ENCODE peak calls at places on chromosomes 5 and 9, in four cellular contexts. A is A549, N is GM12878, Z is K562. D is an unnamed sample.

GRCh38 chr9:95570150-95570549 is 53.4 kb upstream of the PTCH1 start:
- DNase-seq in A (no peak), N (no peak), Z (no peak), D (peak; percentile 23)

GRCh38 chr9:127142931-127143464 is 20.6 kb upstream of the ANGPTL2 start:
- DNase-seq in Z (no peak), A (no peak), N (no peak), D (no peak)

GRCh38 chr9:116479145-116479544 is 208.0 kb upstream of the TRIM32 start:
- DNase-seq in Z (no peak), N (no peak), A (no peak), D (peak; percentile 44)

GRCh38 chr9:83059417-83059816 is 3.5 kb downstream of the RASEF start:
- DNase-seq in A (no peak), N (no peak), Z (no peak), D (no peak)

GRCh38 chr5:145811834-145812625 is 23.1 kb downstream of the PRELID2 start:
- DNase-seq in A (peak; percentile 54), N (no peak), Z (no peak), D (peak; percentile 48)

GRCh38 chr9:77598510-77598909 is 49.6 kb downstream of the GNA14 start:
- DNase-seq in A (no peak), Z (no peak), N (no peak), D (peak; percentile 37)

GRCh38 chr5:173679909-173680626 is 63.6 kb upstream of the BOD1 start:
- DNase-seq in Z (no peak), N (peak; percentile 47), A (no peak), D (no peak)

GRCh38 chr5:14071433-14071832 is 71.7 kb upstream of the TRIO start:
- DNase-seq in N (no peak), A (no peak), Z (no peak), D (peak; percentile 67)

GRCh38 chr5:9456435-9457042 is 89.3 kb downstream of the SEMA5A start:
- DNase-seq in Z (no peak), N (no peak), A (no peak), D (peak; percentile 97)

GRCh38 chr9:105535920-105536668 is 21.8 kb upstream of the FKTN start:
- DNase-seq in A (no peak), Z (no peak), N (no peak), D (no peak)

GRCh38 chr5:56827923-56828322 is 12.6 kb downstream of the MAP3K1 start:
- DNase-seq in A (no peak), N (no peak), Z (no peak), D (no peak)

GRCh38 chr9:130304141-130304540 is 38.6 kb downstream of the HMCN2 start:
- DNase-seq in N (no peak), Z (no peak), A (no peak), D (no peak)

GRCh38 chr5:82540301-82540700 is 262.1 kb upstream of the RPS23 start:
- DNase-seq in Z (no peak), N (no peak), A (no peak), D (no peak)

GRCh38 chr9:112493738-112494137 is 7.1 kb downstream of the KIAA1958 start:
- DNase-seq in Z (no peak), N (no peak), A (no peak), D (no peak)

GRCh38 chr5:168041583-168041982 is 249.9 kb upstream of the WWC1 start:
- DNase-seq in N (no peak), A (no peak), Z (no peak), D (no peak)

GRCh38 chr9:8235489-8235888 is 435.9 kb upstream of the DMAC1 start:
- DNase-seq in A (no peak), N (no peak), Z (no peak), D (no peak)

GRCh38 chr5:71883745-71884103 is 164.6 kb downstream of the CARTPT start:
- DNase-seq in Z (no peak), N (no peak), A (no peak), D (no peak)

GRCh38 chr5:34511915-34512314 is 144.2 kb upstream of the RAI14 start:
- DNase-seq in A (no peak), N (no peak), Z (no peak), D (no peak)

GRCh38 chr5:57884346-57885102 is 401.9 kb upstream of the ACTBL2 start:
- DNase-seq in A (no peak), Z (no peak), N (no peak), D (no peak)

GRCh38 chr9:130104413-130105193 is 50.9 kb downstream of the GPR107 start:
- DNase-seq in N (no peak), Z (no peak), A (no peak), D (no peak)

GRCh38 chr5:109218767-109219166 is 191.0 kb downstream of the PJA2 start:
- DNase-seq in Z (no peak), N (no peak), A (no peak), D (no peak)

GRCh38 chr9:101094686-101095085 is 66.2 kb downstream of the PLPPR1 start:
- DNase-seq in N (no peak), A (no peak), Z (no peak), D (no peak)

GRCh38 chr9:129322022-129322621 is 144.1 kb upstream of the IER5L start:
- DNase-seq in Z (no peak), N (no peak), A (no peak), D (no peak)

GRCh38 chr9:35070823-35071813 is 1.3 kb downstream of the VCP start:
- DNase-seq in A (no peak), Z (no peak), N (no peak), D (peak; percentile 46)

GRCh38 chr9:96068511-96068910 is 193.0 kb downstream of the ERCC6L2 start:
- DNase-seq in N (no peak), A (no peak), Z (no peak), D (no peak)

GRCh38 chr9:94874316-94874715 is 147.8 kb downstream of the AOPEP start:
- DNase-seq in A (no peak), N (no peak), Z (no peak), D (peak; percentile 84)

GRCh38 chr5:17317499-17317898 is 100.1 kb downstream of the BASP1 start:
- DNase-seq in Z (no peak), N (peak; percentile 25), A (no peak), D (no peak)

GRCh38 chr5:36366883-36367282 is 65.2 kb upstream of the RANBP3L start:
- DNase-seq in N (no peak), A (no peak), Z (no peak), D (no peak)

GRCh38 chr9:120928015-120928719 is 1.6 kb upstream of the TRAF1 start:
- DNase-seq in A (no peak), N (no peak), Z (no peak), D (no peak)

GRCh38 chr5:34586117-34586885 is 69.8 kb upstream of the RAI14 start:
- DNase-seq in N (no peak), A (peak; percentile 95), Z (peak; percentile 28), D (peak; percentile 97)

GRCh38 chr9:16213781-16214515 is 656.5 kb downstream of the BNC2 start:
- DNase-seq in N (no peak), Z (no peak), A (peak; percentile 81), D (peak; percentile 99)

GRCh38 chr5:98656106-98656795 is 117.2 kb upstream of the RGMB start:
- DNase-seq in A (no peak), Z (no peak), N (no peak), D (peak; percentile 48)

GRCh38 chr5:150469718-150470470 is 20.4 kb upstream of the RPS14 start:
- DNase-seq in N (no peak), A (peak; percentile 77), Z (no peak), D (peak; percentile 98)

GRCh38 chr5:150106669-150107068 is 20.3 kb upstream of the CSF1R start:
- DNase-seq in Z (no peak), N (no peak), A (no peak), D (no peak)

GRCh38 chr9:136796238-136796774 is at the start of gene CCDC183:
- DNase-seq in A (no peak), N (no peak), Z (no peak), D (no peak)
- TF ChIP-seq RCOR1 in A (no peak), N (no peak), Z (no peak), D (no peak)

DNA sequence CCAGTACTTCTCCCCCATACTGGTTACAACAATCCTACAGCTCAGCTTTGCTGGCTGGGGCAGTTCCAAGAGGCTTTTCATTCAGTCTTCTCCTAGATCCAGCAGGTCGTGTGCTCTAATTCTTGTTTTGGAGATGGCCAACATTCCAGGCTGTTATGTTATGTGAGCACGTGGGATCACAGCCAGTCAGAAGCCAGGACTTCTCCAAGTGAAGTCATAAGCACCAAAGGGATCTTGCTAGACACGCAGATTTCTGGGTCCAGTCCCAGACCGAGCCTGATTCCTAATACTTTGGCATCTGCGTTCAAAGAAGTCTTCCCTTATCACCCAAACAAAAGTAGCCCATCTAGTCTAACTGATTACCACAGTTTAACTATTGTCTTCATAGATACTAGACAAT is 1.4 kb upstream of the LARP1 start:
- DNase-seq in A (peak; percentile 22), Z (no peak), N (no peak), D (peak; percentile 97)
- TF ChIP-seq POLR2A in A (no peak), Z (no peak), N (no peak), D (peak; percentile 56)

GRCh38 chr9:92324889-92325268 is 271 bp downstream of the NOL8 start:
- DNase-seq in A (no peak), N (no peak), Z (peak; percentile 69), D (no peak)

GRCh38 chr9:92324451-92324850 is 699 bp downstream of the NOL8 start:
- DNase-seq in N (no peak), A (no peak), Z (no peak), D (no peak)

GRCh38 chr9:92325269-92325990 is at the start of the genes CENPP and NOL8:
- DNase-seq in N (peak; percentile 80), Z (peak; percentile 84), A (peak; percentile 91), D (peak; percentile 86)

GRCh38 chr9:92327283-92327850 is 1.6 kb downstream of the CENPP start:
- DNase-seq in N (no peak), Z (no peak), A (no peak), D (no peak)

DNA sequence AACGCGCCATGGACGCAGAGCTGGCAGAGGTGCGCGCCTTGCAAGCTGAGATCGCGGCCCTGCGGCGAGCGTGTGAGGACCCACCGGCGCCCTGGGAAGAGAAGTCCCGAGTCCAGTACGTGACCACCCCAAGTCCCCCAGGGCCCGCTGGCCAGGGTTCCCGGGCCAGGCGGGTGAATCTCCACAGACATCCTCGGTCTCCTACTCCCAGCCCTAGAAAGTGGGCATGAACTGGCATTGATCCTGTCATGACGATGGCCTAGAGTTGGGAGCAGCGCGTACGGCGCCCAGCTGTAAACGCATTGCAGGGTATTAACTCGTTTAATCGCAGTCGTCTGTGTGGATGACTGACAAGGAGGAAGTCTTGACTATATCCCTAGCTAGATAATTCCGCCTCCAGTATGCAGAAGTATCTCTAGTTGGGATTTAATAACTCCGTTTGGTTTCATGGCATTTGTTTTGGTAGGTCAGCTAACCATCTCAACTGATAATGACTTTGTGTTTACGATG is 293 bp downstream of the CENPP start:
- DNase-seq in N (no peak), A (no peak), Z (peak; percentile 15), D (peak; percentile 2)
- TF ChIP-seq RCOR1 in N (no peak), A (no peak), Z (no peak), D (no peak)

DNA sequence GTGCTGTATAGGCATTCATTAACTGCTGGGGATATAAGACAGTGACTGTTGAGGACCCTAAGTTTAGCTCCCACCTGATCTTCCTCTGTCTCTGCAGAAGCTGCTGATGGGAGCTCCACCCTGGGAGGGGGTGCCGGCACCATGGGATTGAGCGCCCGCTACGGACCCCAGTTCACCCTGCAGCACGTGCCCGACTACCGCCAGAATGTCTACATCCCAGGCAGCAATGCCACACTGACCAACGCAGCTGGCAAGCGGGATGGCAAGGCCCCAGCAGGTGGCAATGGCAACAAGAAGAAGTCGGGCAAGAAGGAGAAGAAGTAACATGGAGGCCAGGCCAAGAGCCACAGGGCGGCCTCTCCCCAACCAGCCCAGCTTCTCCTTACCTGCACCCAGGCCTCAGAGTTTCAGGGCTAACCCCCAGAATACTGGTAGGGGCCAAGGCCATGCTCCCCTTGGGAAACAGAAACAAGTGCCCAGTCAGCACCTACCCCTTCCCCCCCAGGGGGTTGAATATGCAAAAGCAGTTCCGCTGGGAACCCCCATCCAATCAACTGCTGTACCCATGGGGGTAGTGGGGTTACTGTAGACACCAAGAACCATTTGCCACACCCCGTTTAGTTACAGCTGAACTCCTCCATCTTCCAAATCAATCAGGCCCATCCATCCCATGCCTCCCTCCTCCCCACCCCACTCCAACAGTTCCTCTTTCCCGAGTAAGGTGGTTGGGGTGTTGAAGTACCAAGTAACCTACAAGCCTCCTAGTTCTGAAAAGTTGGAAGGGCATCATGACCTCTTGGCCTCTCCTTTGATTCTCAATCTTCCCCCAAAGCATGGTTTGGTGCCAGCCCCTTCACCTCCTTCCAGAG is 22.2 kb downstream of the PCDHGC5 start:
- DNase-seq in N (peak; percentile 80), Z (no peak), A (no peak), D (no peak)
- TF ChIP-seq POLR2A in N (peak; percentile 67), Z (no peak), A (no peak), D (no peak)